ENCODE peak calls at places on chromosomes 13 and 19, in six cellular contexts. D, C, B, R, X and L are unnamed samples. For H3K4me1, the result is how much of the 10 kb centered on the place peaks cover.

GRCh38 chr19:4069331-4069959 is 2.7 kb upstream of the ZBTB7A start:
- DNase-seq in D (peak), C (peak), B (no peak), R (no peak), X (no peak), L (peak)

GRCh38 chr13:49716615-49717014 is 25.3 kb upstream of the EBPL start:
- DNase-seq in D (no peak), C (no peak), B (no peak), R (no peak), X (no peak), L (no peak)

GRCh38 chr19:718251-719024 is 9.7 kb downstream of the PALM start:
- DNase-seq in D (peak), C (no peak), B (no peak), R (no peak), X (no peak), L (no peak)

GRCh38 chr13:113489549-113490495 is 689 bp downstream of the DCUN1D2 start:
- DNase-seq in D (no peak), C (peak), B (peak), R (peak), X (peak), L (peak)

GRCh38 chr19:38307076-38307475 is 3.0 kb downstream of the C19orf33 start:
- DNase-seq in D (no peak), C (no peak), B (no peak), R (no peak), X (no peak), L (no peak)

GRCh38 chr13:103521532-103521931 is 455.3 kb upstream of the SLC10A2 start:
- DNase-seq in D (no peak), C (no peak), B (no peak), R (no peak), X (no peak), L (no peak)

GRCh38 chr19:11843741-11844140 is 4.8 kb upstream of the ZNF439 start:
- DNase-seq in D (no peak), C (no peak), B (no peak), R (no peak), X (no peak), L (no peak)

GRCh38 chr13:107585466-107585865 is 629.9 kb downstream of the LIG4 start:
- DNase-seq in D (no peak), C (no peak), B (no peak), R (no peak), X (peak), L (no peak)

GRCh38 chr19:29624489-29625210 is 18.6 kb downstream of the POP4 start:
- DNase-seq in D (no peak), C (peak), B (no peak), R (no peak), X (no peak), L (no peak)

GRCh38 chr19:29323972-29324680 is 111.2 kb upstream of the UQCRFS1 start:
- DNase-seq in D (no peak), C (no peak), B (no peak), R (no peak), X (no peak), L (no peak)

GRCh38 chr13:64716936-64717335 is 2513.2 kb downstream of the PCDH9 start:
- DNase-seq in D (no peak), C (no peak), B (no peak), R (no peak), X (no peak), L (no peak)

GRCh38 chr13:67283602-67284001 is 53.5 kb upstream of the PCDH9 start:
- DNase-seq in D (no peak), C (no peak), B (no peak), R (no peak), X (no peak), L (no peak)

GRCh38 chr19:1355974-1356865 is 27.5 kb upstream of the NDUFS7 start:
- DNase-seq in D (peak), C (peak), B (no peak), R (no peak), X (peak), L (no peak)

GRCh38 chr19:34990578-34991192 is 9.4 kb upstream of the GRAMD1A start:
- DNase-seq in D (no peak), C (no peak), B (no peak), R (no peak), X (no peak), L (no peak)

GRCh38 chr19:45848922-45849321 is 14.0 kb downstream of the SYMPK start:
- DNase-seq in D (no peak), C (no peak), B (no peak), R (no peak), X (no peak), L (peak)

GRCh38 chr13:97248243-97248642 is 26.1 kb downstream of the MBNL2 start:
- DNase-seq in D (no peak), C (no peak), B (no peak), R (no peak), X (no peak), L (no peak)
- H3K4me1 ChIP-seq in D (under half), C (under half), B (under half), R (under half), X (under half), L (under half)

GRCh38 chr19:8457209-8457608 is 12.4 kb downstream of the HNRNPM start:
- DNase-seq in D (no peak), C (no peak), B (no peak), R (no peak), X (no peak), L (no peak)

GRCh38 chr19:8455018-8455417 is 10.2 kb downstream of the HNRNPM start:
- DNase-seq in D (no peak), C (no peak), B (no peak), R (no peak), X (no peak), L (no peak)

GRCh38 chr19:8457802-8458201 is 13.0 kb downstream of the HNRNPM start:
- DNase-seq in D (no peak), C (no peak), B (no peak), R (no peak), X (no peak), L (no peak)

GRCh38 chr19:8454218-8454617 is 9.4 kb downstream of the HNRNPM start:
- DNase-seq in D (no peak), C (no peak), B (no peak), R (no peak), X (no peak), L (no peak)

GRCh38 chr19:8456064-8456463 is 11.3 kb downstream of the HNRNPM start:
- DNase-seq in D (no peak), C (peak), B (no peak), R (no peak), X (no peak), L (no peak)
- H3K4me1 ChIP-seq in D (under half), C (under half), B (half or more), R (under half), X (under half), L (half or more)

DNA sequence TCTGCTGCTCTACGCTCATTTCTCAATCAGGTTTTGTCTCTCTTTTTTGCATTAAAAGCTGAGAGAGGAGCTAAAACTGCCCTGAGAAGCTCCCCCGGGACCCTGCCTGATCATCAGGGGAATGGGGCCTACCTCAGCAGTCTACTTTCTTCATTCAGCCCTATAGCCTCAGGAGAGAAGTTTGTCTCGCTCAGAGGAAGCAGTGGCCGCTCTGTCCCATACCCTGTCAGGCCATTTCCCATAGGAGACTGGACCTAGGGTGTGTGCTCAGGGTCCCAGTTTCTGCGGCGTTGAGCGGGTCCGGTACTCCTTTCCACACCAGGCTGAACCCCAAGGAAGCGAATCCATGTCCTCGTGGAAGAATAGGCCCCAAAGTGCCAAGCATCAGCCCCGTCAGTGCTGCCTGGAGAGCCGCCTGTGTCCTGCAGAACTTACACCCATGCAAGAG is 21.7 kb downstream of the UBE2L5 start:
- DNase-seq in D (no peak), C (no peak), B (no peak), R (no peak), X (no peak), L (peak)
- H3K4me1 ChIP-seq in D (under half), C (under half), B (under half), R (under half), X (under half), L (half or more)

GRCh38 chr19:10747271-10747670 is 29.4 kb downstream of the DNM2 start:
- DNase-seq in D (no peak), C (no peak), B (no peak), R (no peak), X (no peak), L (no peak)
- H3K4me1 ChIP-seq in D (under half), C (under half), B (half or more), R (under half), X (under half), L (under half)

GRCh38 chr19:8569066-8569761 is 8.0 kb downstream of the MYO1F start:
- DNase-seq in D (no peak), C (no peak), B (peak), R (no peak), X (peak), L (no peak)
- H3K4me1 ChIP-seq in D (under half), C (under half), B (half or more), R (under half), X (under half), L (under half)